ENCODE peak calls at places on chromosomes 16 and 17, in seven cellular contexts. One of them, this sample, is unnamed.

GRCh38 chr17:66313995-66314659 is 11.7 kb downstream of the PRKCA start:
- DNase-seq in A549: no peak
- DNase-seq in cardiac muscle cell: no peak
- DNase-seq in CD8-positive, alpha-beta memory T cell: no peak
- DNase-seq in aorta: no peak
- DNase-seq in heart left ventricle: no peak
- DNase-seq in body of pancreas: no peak
- DNase-seq in this sample: no peak

GRCh38 chr17:37147301-37147812 is 198.6 kb downstream of the AATF start:
- DNase-seq in heart left ventricle: no peak
- DNase-seq in body of pancreas: no peak
- DNase-seq in CD8-positive, alpha-beta memory T cell: no peak
- DNase-seq in aorta: no peak
- DNase-seq in cardiac muscle cell: peak
- DNase-seq in A549: peak
- DNase-seq in this sample: peak

GRCh38 chr16:70699696-70700095 is 13.8 kb upstream of the MTSS2 start:
- DNase-seq in aorta: no peak
- DNase-seq in CD8-positive, alpha-beta memory T cell: no peak
- DNase-seq in cardiac muscle cell: no peak
- DNase-seq in A549: no peak
- DNase-seq in heart left ventricle: no peak
- DNase-seq in body of pancreas: no peak
- DNase-seq in this sample: no peak

GRCh38 chr17:43701318-43701743 is 39.6 kb upstream of the MEOX1 start:
- DNase-seq in aorta: no peak
- DNase-seq in cardiac muscle cell: peak
- DNase-seq in body of pancreas: no peak
- DNase-seq in heart left ventricle: no peak
- DNase-seq in A549: no peak
- DNase-seq in CD8-positive, alpha-beta memory T cell: peak
- DNase-seq in this sample: no peak

GRCh38 chr16:1788095-1788707 is 5.3 kb downstream of the IGFALS start:
- DNase-seq in heart left ventricle: peak
- DNase-seq in CD8-positive, alpha-beta memory T cell: no peak
- DNase-seq in body of pancreas: peak
- DNase-seq in aorta: peak
- DNase-seq in A549: no peak
- DNase-seq in cardiac muscle cell: no peak
- DNase-seq in this sample: no peak

GRCh38 chr16:87724490-87725291 is 41.1 kb downstream of the KLHDC4 start:
- DNase-seq in CD8-positive, alpha-beta memory T cell: peak
- DNase-seq in cardiac muscle cell: no peak
- DNase-seq in aorta: no peak
- DNase-seq in A549: no peak
- DNase-seq in body of pancreas: no peak
- DNase-seq in heart left ventricle: no peak
- DNase-seq in this sample: peak

GRCh38 chr17:28612936-28613872 is 781 bp downstream of the RSKR start:
- DNase-seq in body of pancreas: peak
- DNase-seq in aorta: no peak
- DNase-seq in heart left ventricle: no peak
- DNase-seq in A549: peak
- DNase-seq in CD8-positive, alpha-beta memory T cell: peak
- DNase-seq in cardiac muscle cell: peak
- DNase-seq in this sample: peak

GRCh38 chr17:8326591-8327583 is 12.8 kb upstream of the ODF4 start:
- DNase-seq in CD8-positive, alpha-beta memory T cell: peak
- DNase-seq in cardiac muscle cell: peak
- DNase-seq in body of pancreas: peak
- DNase-seq in A549: no peak
- DNase-seq in heart left ventricle: peak
- DNase-seq in aorta: peak
- DNase-seq in this sample: no peak

GRCh38 chr17:48297825-48298224 is 132.2 kb downstream of the SKAP1 start:
- DNase-seq in A549: no peak
- DNase-seq in cardiac muscle cell: no peak
- DNase-seq in body of pancreas: no peak
- DNase-seq in heart left ventricle: no peak
- DNase-seq in aorta: no peak
- DNase-seq in CD8-positive, alpha-beta memory T cell: no peak
- DNase-seq in this sample: no peak

GRCh38 chr16:51393381-51394005 is 242.4 kb upstream of the SALL1 start:
- DNase-seq in aorta: no peak
- DNase-seq in cardiac muscle cell: no peak
- DNase-seq in heart left ventricle: no peak
- DNase-seq in body of pancreas: no peak
- DNase-seq in A549: no peak
- DNase-seq in CD8-positive, alpha-beta memory T cell: no peak
- DNase-seq in this sample: no peak

GRCh38 chr16:66169817-66170216 is 196.7 kb upstream of the CDH5 start:
- DNase-seq in A549: no peak
- DNase-seq in cardiac muscle cell: no peak
- DNase-seq in CD8-positive, alpha-beta memory T cell: no peak
- DNase-seq in heart left ventricle: no peak
- DNase-seq in aorta: no peak
- DNase-seq in body of pancreas: no peak
- DNase-seq in this sample: no peak

GRCh38 chr16:50251375-50252081 is 14.8 kb upstream of the ADCY7 start:
- DNase-seq in A549: no peak
- DNase-seq in body of pancreas: no peak
- DNase-seq in heart left ventricle: no peak
- DNase-seq in cardiac muscle cell: peak
- DNase-seq in CD8-positive, alpha-beta memory T cell: no peak
- DNase-seq in aorta: peak
- DNase-seq in this sample: no peak

GRCh38 chr17:9195961-9196668 is 174.8 kb downstream of the NTN1 start:
- DNase-seq in body of pancreas: peak
- DNase-seq in cardiac muscle cell: no peak
- DNase-seq in A549: no peak
- DNase-seq in CD8-positive, alpha-beta memory T cell: no peak
- DNase-seq in heart left ventricle: no peak
- DNase-seq in aorta: no peak
- DNase-seq in this sample: no peak

GRCh38 chr17:55690105-55690508 is 32.6 kb downstream of the TMEM100 start:
- DNase-seq in body of pancreas: no peak
- DNase-seq in heart left ventricle: no peak
- DNase-seq in A549: no peak
- DNase-seq in CD8-positive, alpha-beta memory T cell: no peak
- DNase-seq in aorta: no peak
- DNase-seq in cardiac muscle cell: peak
- DNase-seq in this sample: peak

GRCh38 chr17:9402590-9403199 is 172.9 kb downstream of the STX8 start:
- DNase-seq in A549: peak
- DNase-seq in body of pancreas: peak
- DNase-seq in CD8-positive, alpha-beta memory T cell: no peak
- DNase-seq in cardiac muscle cell: peak
- DNase-seq in heart left ventricle: no peak
- DNase-seq in aorta: no peak
- DNase-seq in this sample: peak

GRCh38 chr16:1556254-1556653 is 22.8 kb downstream of the TMEM204 start:
- DNase-seq in CD8-positive, alpha-beta memory T cell: no peak
- DNase-seq in aorta: no peak
- DNase-seq in A549: no peak
- DNase-seq in cardiac muscle cell: no peak
- DNase-seq in heart left ventricle: no peak
- DNase-seq in body of pancreas: no peak
- DNase-seq in this sample: no peak

GRCh38 chr16:57677622-57678369 is 9.7 kb downstream of the ADGRG3 start:
- DNase-seq in cardiac muscle cell: no peak
- DNase-seq in CD8-positive, alpha-beta memory T cell: no peak
- DNase-seq in A549: peak
- DNase-seq in body of pancreas: peak
- DNase-seq in aorta: no peak
- DNase-seq in heart left ventricle: no peak
- DNase-seq in this sample: no peak

GRCh38 chr17:34300652-34301390 is 15.3 kb downstream of the CCL11 start:
- DNase-seq in body of pancreas: no peak
- DNase-seq in cardiac muscle cell: peak
- DNase-seq in A549: no peak
- DNase-seq in aorta: no peak
- DNase-seq in CD8-positive, alpha-beta memory T cell: no peak
- DNase-seq in heart left ventricle: no peak
- DNase-seq in this sample: no peak

GRCh38 chr16:47958726-47959125 is 197.1 kb downstream of the ABCC12 start:
- DNase-seq in CD8-positive, alpha-beta memory T cell: no peak
- DNase-seq in heart left ventricle: no peak
- DNase-seq in cardiac muscle cell: no peak
- DNase-seq in aorta: no peak
- DNase-seq in body of pancreas: no peak
- DNase-seq in A549: no peak
- DNase-seq in this sample: no peak

GRCh38 chr16:79146-80054 is 1.4 kb downstream of the MPG start:
- DNase-seq in heart left ventricle: no peak
- DNase-seq in CD8-positive, alpha-beta memory T cell: no peak
- DNase-seq in body of pancreas: no peak
- DNase-seq in A549: no peak
- DNase-seq in aorta: no peak
- DNase-seq in cardiac muscle cell: peak
- DNase-seq in this sample: no peak
- H3K4me3 ChIP-seq in heart left ventricle: peak
- H3K4me3 ChIP-seq in CD8-positive, alpha-beta memory T cell: peak
- H3K4me3 ChIP-seq in body of pancreas: no peak
- H3K4me3 ChIP-seq in A549: peak
- H3K4me3 ChIP-seq in aorta: no peak
- H3K4me3 ChIP-seq in cardiac muscle cell: no peak
- H3K4me3 ChIP-seq in this sample: peak

GRCh38 chr17:1629647-1630310 is 1.1 kb upstream of the SLC43A2 start:
- DNase-seq in aorta: peak
- DNase-seq in A549: peak
- DNase-seq in CD8-positive, alpha-beta memory T cell: peak
- DNase-seq in cardiac muscle cell: peak
- DNase-seq in body of pancreas: peak
- DNase-seq in heart left ventricle: no peak
- DNase-seq in this sample: peak
- H3K27ac ChIP-seq in aorta: no peak
- H3K27ac ChIP-seq in A549: peak
- H3K27ac ChIP-seq in CD8-positive, alpha-beta memory T cell: peak
- H3K27ac ChIP-seq in cardiac muscle cell: no peak
- H3K27ac ChIP-seq in body of pancreas: peak
- H3K27ac ChIP-seq in heart left ventricle: peak
- H3K27ac ChIP-seq in this sample: peak

DNA sequence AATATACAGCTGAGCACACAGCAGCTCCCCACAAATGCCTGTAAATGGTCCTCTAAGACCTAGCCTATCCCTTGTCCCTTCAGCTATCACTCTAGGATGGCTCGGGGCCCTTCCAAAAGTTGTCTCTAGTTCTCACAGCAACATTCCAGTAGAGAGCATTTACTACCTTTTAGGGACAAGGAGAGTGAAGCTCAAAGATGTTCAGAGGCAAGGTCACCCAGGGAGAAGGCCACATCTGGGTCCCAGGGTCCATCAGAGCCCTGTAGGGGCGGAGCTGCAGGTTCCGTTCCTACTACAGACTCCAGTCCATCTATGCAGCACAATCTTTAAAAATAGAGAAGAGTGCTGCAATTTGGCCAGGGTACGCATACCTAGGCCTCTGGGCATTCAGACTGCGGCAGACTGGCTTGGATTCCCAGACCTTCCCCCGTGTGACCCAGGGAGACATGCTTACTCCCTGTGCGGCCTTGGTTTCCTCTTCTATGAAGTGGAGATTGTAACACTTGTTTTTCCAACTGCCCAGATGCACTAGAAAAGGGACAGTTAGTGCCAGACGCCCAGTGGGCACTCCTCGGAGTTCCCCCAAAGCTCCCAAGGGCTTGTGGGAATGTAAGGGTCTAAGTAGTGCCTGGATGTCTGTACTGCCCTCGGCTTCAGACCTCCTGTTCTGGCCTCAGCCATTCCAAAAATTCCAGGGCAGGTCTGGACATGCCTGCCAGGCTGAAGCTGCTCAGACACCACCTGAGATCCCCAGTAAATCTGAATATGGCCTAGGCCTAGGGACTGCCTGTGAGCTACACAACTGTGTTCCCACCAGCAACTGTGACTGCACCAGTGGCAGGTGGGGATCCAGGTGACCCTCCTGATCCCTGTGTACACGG is 2.5 kb downstream of the SLC12A4 start:
- DNase-seq in aorta: no peak
- DNase-seq in body of pancreas: no peak
- DNase-seq in CD8-positive, alpha-beta memory T cell: no peak
- DNase-seq in A549: no peak
- DNase-seq in heart left ventricle: no peak
- DNase-seq in cardiac muscle cell: no peak
- DNase-seq in this sample: no peak
- H3K4me3 ChIP-seq in aorta: no peak
- H3K4me3 ChIP-seq in body of pancreas: no peak
- H3K4me3 ChIP-seq in CD8-positive, alpha-beta memory T cell: no peak
- H3K4me3 ChIP-seq in A549: peak
- H3K4me3 ChIP-seq in heart left ventricle: peak
- H3K4me3 ChIP-seq in cardiac muscle cell: no peak
- H3K4me3 ChIP-seq in this sample: no peak

GRCh38 chr17:4020096-4020495 is 55.9 kb upstream of the ATP2A3 start:
- DNase-seq in body of pancreas: no peak
- DNase-seq in heart left ventricle: no peak
- DNase-seq in aorta: no peak
- DNase-seq in CD8-positive, alpha-beta memory T cell: no peak
- DNase-seq in cardiac muscle cell: no peak
- DNase-seq in A549: no peak
- DNase-seq in this sample: no peak

GRCh38 chr17:4019400-4019799 is 55.2 kb upstream of the ATP2A3 start:
- DNase-seq in heart left ventricle: no peak
- DNase-seq in aorta: no peak
- DNase-seq in cardiac muscle cell: no peak
- DNase-seq in A549: no peak
- DNase-seq in body of pancreas: peak
- DNase-seq in CD8-positive, alpha-beta memory T cell: no peak
- DNase-seq in this sample: no peak

GRCh38 chr17:4026255-4026654 is 62.0 kb upstream of the ATP2A3 start:
- DNase-seq in heart left ventricle: no peak
- DNase-seq in body of pancreas: no peak
- DNase-seq in cardiac muscle cell: no peak
- DNase-seq in aorta: no peak
- DNase-seq in A549: no peak
- DNase-seq in CD8-positive, alpha-beta memory T cell: no peak
- DNase-seq in this sample: no peak

GRCh38 chr17:4018446-4018845 is 54.2 kb upstream of the ATP2A3 start:
- DNase-seq in CD8-positive, alpha-beta memory T cell: no peak
- DNase-seq in aorta: no peak
- DNase-seq in cardiac muscle cell: no peak
- DNase-seq in A549: no peak
- DNase-seq in heart left ventricle: no peak
- DNase-seq in body of pancreas: no peak
- DNase-seq in this sample: no peak

GRCh38 chr17:4023220-4023619 is 59.0 kb upstream of the ATP2A3 start:
- DNase-seq in cardiac muscle cell: no peak
- DNase-seq in A549: no peak
- DNase-seq in heart left ventricle: no peak
- DNase-seq in CD8-positive, alpha-beta memory T cell: no peak
- DNase-seq in aorta: no peak
- DNase-seq in body of pancreas: no peak
- DNase-seq in this sample: no peak
- H3K27ac ChIP-seq in cardiac muscle cell: no peak
- H3K27ac ChIP-seq in A549: no peak
- H3K27ac ChIP-seq in heart left ventricle: no peak
- H3K27ac ChIP-seq in CD8-positive, alpha-beta memory T cell: no peak
- H3K27ac ChIP-seq in aorta: no peak
- H3K27ac ChIP-seq in body of pancreas: no peak
- H3K27ac ChIP-seq in this sample: no peak